ENCODE peak calls at places on chromosomes 5 and 9, in seven cellular contexts. E is prostate gland, F is heart right ventricle, K is HFF-Myc, A is cardiac muscle cell, N is fibroblast of the aortic adventitia, C is mammary epithelial cell. D is an unnamed sample.

GRCh38 chr9:97766092-97766491 is 69.0 kb upstream of the XPA start:
- DNase-seq in K (peak), E (no peak), A (peak), F (no peak), C (peak), N (no peak), D (peak)

GRCh38 chr9:110257097-110257955 is 1.0 kb upstream of the TXN start:
- DNase-seq in A (peak), N (no peak), C (peak), F (peak), E (peak), K (no peak), D (peak)

GRCh38 chr5:110653231-110653970 is 73.1 kb downstream of the TMEM232 start:
- DNase-seq in A (no peak), F (no peak), E (no peak), K (no peak), N (no peak), C (no peak), D (no peak)

GRCh38 chr5:172671091-172671490 is 30.0 kb downstream of the NEURL1B start:
- DNase-seq in A (no peak), K (no peak), N (no peak), C (no peak), F (no peak), E (no peak), D (no peak)

GRCh38 chr9:19994296-19994695 is 205.5 kb upstream of the SLC24A2 start:
- DNase-seq in E (no peak), K (no peak), N (no peak), C (peak), F (no peak), A (no peak), D (peak)

GRCh38 chr5:4906821-4907220 is 233.3 kb upstream of the ADAMTS16 start:
- DNase-seq in A (no peak), F (no peak), E (no peak), N (peak), C (no peak), K (no peak), D (no peak)

GRCh38 chr9:127198587-127198986 is 66.0 kb upstream of the GARNL3 start:
- DNase-seq in F (no peak), A (no peak), E (no peak), K (no peak), C (no peak), N (no peak), D (no peak)

GRCh38 chr5:160312139-160312959 is at the start of gene CCNJL:
- DNase-seq in F (peak), A (peak), K (no peak), E (peak), C (peak), N (no peak), D (peak)

GRCh38 chr5:132259061-132259851 is 1.8 kb downstream of the PDLIM4 start:
- DNase-seq in C (peak), F (peak), K (peak), A (peak), E (peak), N (peak), D (peak)

GRCh38 chr9:91131433-91131839 is 230.3 kb downstream of the AUH start:
- DNase-seq in E (peak), F (no peak), N (peak), C (peak), A (peak), K (peak), D (peak)

GRCh38 chr9:87502446-87503232 is 5.0 kb downstream of the DAPK1 start:
- DNase-seq in A (no peak), E (no peak), F (no peak), K (no peak), C (no peak), N (no peak), D (no peak)

GRCh38 chr9:19102181-19102630 is 498 bp downstream of the HAUS6 start:
- DNase-seq in A (peak), E (no peak), C (peak), K (no peak), N (no peak), F (no peak), D (no peak)

GRCh38 chr5:180593446-180594206 is 2.3 kb upstream of the SCGB3A1 start:
- DNase-seq in N (no peak), F (no peak), C (no peak), K (no peak), A (no peak), E (no peak), D (no peak)

GRCh38 chr5:1881273-1881586 is 1.5 kb downstream of the IRX4 start:
- DNase-seq in A (peak), E (no peak), F (no peak), K (peak), C (peak), N (peak), D (no peak)

GRCh38 chr9:35870351-35870923 is at the start of gene OR13J1:
- DNase-seq in E (no peak), K (no peak), C (no peak), A (no peak), N (no peak), F (no peak), D (no peak)

GRCh38 chr9:81729141-81729540 is 39.8 kb upstream of the TLE1 start:
- DNase-seq in F (no peak), N (no peak), K (no peak), E (no peak), A (no peak), C (no peak), D (no peak)

GRCh38 chr9:114847492-114848417 is 41.9 kb upstream of the TNFSF15 start:
- DNase-seq in F (no peak), C (no peak), E (no peak), K (no peak), N (no peak), A (no peak), D (no peak)

GRCh38 chr9:5186416-5187169 is 1.2 kb upstream of the INSL6 start:
- DNase-seq in N (peak), C (peak), A (peak), K (peak), F (peak), E (peak), D (peak)

GRCh38 chr5:38921174-38921573 is 75.4 kb downstream of the OSMR start:
- DNase-seq in N (no peak), F (no peak), C (no peak), K (no peak), A (peak), E (no peak), D (no peak)

GRCh38 chr5:101687630-101688029 is 608.5 kb downstream of the SLCO4C1 start:
- DNase-seq in C (no peak), A (no peak), E (no peak), K (no peak), F (no peak), N (no peak), D (peak)

GRCh38 chr5:92904021-92904420 is 677.0 kb downstream of the NR2F1-AS1 start:
- DNase-seq in K (no peak), E (no peak), N (no peak), A (no peak), C (no peak), F (no peak), D (no peak)

GRCh38 chr9:128790536-128790935 is 3.5 kb downstream of the TBC1D13 start:
- DNase-seq in K (no peak), A (no peak), C (no peak), E (no peak), N (no peak), F (no peak), D (no peak)

GRCh38 chr5:58502032-58502431 is 10.8 kb downstream of the GAPT start:
- DNase-seq in F (no peak), C (no peak), N (no peak), A (no peak), K (no peak), E (no peak), D (no peak)

GRCh38 chr9:113581865-113582697 is 118.6 kb downstream of the RGS3 start:
- DNase-seq in K (peak), F (peak), E (peak), C (no peak), A (no peak), N (peak), D (no peak)

GRCh38 chr9:68979538-68980314 is 34.2 kb downstream of the PRKACG start:
- DNase-seq in A (no peak), E (no peak), C (no peak), N (no peak), K (no peak), F (peak), D (no peak)

GRCh38 chr5:37739817-37740261 is 100.0 kb downstream of the GDNF start:
- DNase-seq in K (no peak), C (no peak), N (peak), E (no peak), A (peak), F (no peak), D (no peak)

GRCh38 chr9:93680445-93681315 is 104.3 kb downstream of the PHF2 start:
- DNase-seq in K (no peak), N (no peak), A (no peak), F (peak), C (no peak), E (peak), D (no peak)

GRCh38 chr9:96219615-96220257 is 82.2 kb downstream of the HSD17B3 start:
- DNase-seq in A (peak), N (peak), F (peak), K (no peak), E (no peak), C (peak), D (peak)

GRCh38 chr5:168104811-168105481 is 186.5 kb upstream of the WWC1 start:
- DNase-seq in F (no peak), K (no peak), A (no peak), C (no peak), E (no peak), N (no peak), D (no peak)

GRCh38 chr5:140322751-140323731 is 20.1 kb upstream of the PFDN1 start:
- DNase-seq in C (peak), N (peak), E (peak), A (peak), F (no peak), K (peak), D (peak)

GRCh38 chr5:158947831-158948230 is 151.9 kb downstream of the EBF1 start:
- DNase-seq in E (no peak), K (no peak), A (no peak), C (no peak), F (no peak), N (peak), D (no peak)
- TF ChIP-seq CTCF in E (no peak), K (no peak), A (no peak), C (no peak), F (no peak), N (no peak), D (no peak)

GRCh38 chr5:54646285-54647101 is 128.9 kb downstream of the SNX18 start:
- DNase-seq in E (peak), F (peak), N (peak), A (peak), C (peak), K (no peak), D (peak)
- H3K4me3 ChIP-seq in E (no peak), F (no peak), N (peak), A (no peak), C (no peak), K (no peak), D (no peak)

GRCh38 chr5:146188358-146188757 is 5.9 kb upstream of the LARS1 start:
- DNase-seq in E (no peak), K (no peak), C (peak), A (no peak), N (peak), F (no peak), D (peak)
- TF ChIP-seq CTCF in E (no peak), K (no peak), C (no peak), A (no peak), N (no peak), F (no peak), D (no peak)

GRCh38 chr5:135467051-135467625 is 15.0 kb upstream of the TIFAB start:
- DNase-seq in N (no peak), C (no peak), A (no peak), E (no peak), K (no peak), F (no peak), D (no peak)
- H3K4me3 ChIP-seq in N (no peak), C (no peak), A (no peak), E (no peak), K (no peak), F (no peak), D (no peak)

GRCh38 chr5:113513384-113514262 is at the start of gene YTHDC2:
- DNase-seq in F (peak), N (peak), E (peak), K (peak), C (peak), A (peak), D (peak)
- TF ChIP-seq CTCF in F (peak), N (peak), E (no peak), K (peak), C (peak), A (peak), D (no peak)

GRCh38 chr9:74950456-74950855 is 2.3 kb downstream of the C9orf40 start:
- DNase-seq in F (no peak), E (no peak), N (no peak), C (no peak), K (no peak), A (no peak), D (no peak)

GRCh38 chr9:74951107-74951720 is 1.5 kb downstream of the C9orf40 start:
- DNase-seq in A (no peak), K (no peak), N (no peak), E (no peak), F (no peak), C (peak), D (no peak)

GRCh38 chr9:74946686-74947085 is 6.0 kb downstream of the C9orf40 start:
- DNase-seq in K (no peak), E (no peak), N (no peak), C (no peak), F (no peak), A (no peak), D (no peak)

GRCh38 chr9:74949859-74950258 is 2.9 kb downstream of the C9orf40 start:
- DNase-seq in C (no peak), E (no peak), K (no peak), A (no peak), F (no peak), N (no peak), D (no peak)

GRCh38 chr9:74948897-74949296 is 3.8 kb downstream of the C9orf40 start:
- DNase-seq in F (no peak), C (no peak), N (no peak), E (no peak), K (no peak), A (no peak), D (peak)
- H3K4me3 ChIP-seq in F (no peak), C (no peak), N (no peak), E (no peak), K (no peak), A (no peak), D (no peak)

GRCh38 chr5:6568383-6568782 is 64.5 kb downstream of the NSUN2 start:
- DNase-seq in A (no peak), C (no peak), E (peak), F (peak), N (no peak), K (no peak), D (no peak)

GRCh38 chr5:6572825-6573380 is 59.9 kb downstream of the NSUN2 start:
- DNase-seq in K (no peak), E (no peak), C (no peak), N (no peak), F (no peak), A (no peak), D (no peak)

GRCh38 chr5:6572086-6572824 is 60.6 kb downstream of the NSUN2 start:
- DNase-seq in N (no peak), C (no peak), K (no peak), E (peak), F (no peak), A (no peak), D (no peak)

GRCh38 chr5:6568909-6569308 is 63.9 kb downstream of the NSUN2 start:
- DNase-seq in E (peak), N (no peak), K (no peak), A (no peak), F (no peak), C (no peak), D (no peak)

DNA sequence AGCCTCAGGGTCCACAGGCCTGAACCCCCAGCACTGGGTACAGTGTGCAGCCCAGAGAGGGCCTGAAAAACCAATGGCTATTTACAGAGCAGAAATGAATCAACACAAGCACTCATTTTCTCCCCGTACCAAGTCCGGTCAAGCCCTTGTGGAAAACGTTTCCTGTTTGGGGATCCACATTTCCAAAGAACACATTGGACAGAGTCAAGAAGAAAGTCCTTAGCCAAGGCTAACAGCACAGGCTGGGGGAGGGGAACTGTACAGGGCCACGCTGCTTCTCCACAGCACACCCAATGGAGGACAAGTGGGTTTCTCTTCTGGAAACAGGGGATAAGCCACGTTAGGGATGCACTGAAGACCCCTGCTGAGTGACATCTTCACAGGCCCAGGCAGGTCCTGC is 62.3 kb downstream of the NSUN2 start:
- DNase-seq in A (no peak), K (no peak), C (no peak), E (peak), F (no peak), N (no peak), D (peak)
- TF ChIP-seq CTCF in A (no peak), K (no peak), C (no peak), E (no peak), F (no peak), N (no peak), D (no peak)

GRCh38 chr5:75992677-75993582 is 90.3 kb upstream of the SV2C start:
- DNase-seq in F (no peak), K (no peak), N (no peak), A (no peak), C (no peak), E (no peak), D (no peak)
- H3K4me3 ChIP-seq in F (no peak), K (no peak), N (no peak), A (no peak), C (no peak), E (no peak), D (no peak)

DNA sequence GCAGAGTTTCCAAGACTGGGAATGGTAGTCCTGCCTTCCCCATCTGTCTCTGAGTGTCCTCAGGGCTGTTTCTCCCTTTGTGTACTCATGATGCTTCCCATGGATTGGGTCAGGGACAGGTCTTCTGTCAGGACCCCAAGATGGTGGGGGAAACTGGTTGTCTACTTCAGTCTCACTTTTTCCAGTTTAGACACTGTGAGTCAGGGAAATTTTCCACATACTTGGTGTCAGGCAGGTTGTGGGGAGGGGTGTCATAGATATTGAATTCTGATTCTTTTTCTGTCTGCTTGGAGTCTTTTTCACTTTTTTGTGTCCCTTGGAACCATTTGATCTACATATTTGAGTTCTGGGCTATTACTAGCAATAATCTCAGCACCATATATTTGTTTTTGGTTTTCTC is 10.3 kb downstream of the POLK start:
- DNase-seq in F (no peak), E (no peak), C (no peak), A (no peak), K (no peak), N (no peak), D (no peak)
- TF ChIP-seq CTCF in F (no peak), E (no peak), C (no peak), A (no peak), K (no peak), N (no peak), D (no peak)